ENCODE peak calls at places on chromosomes 1 and 21, in ten cellular contexts. S is retinal pigment epithelial cell, V is mucosa of descending colon, N is heart left ventricle, I is HCT116, G is astrocyte of the cerebellum, Q is cardiac muscle cell, Z is uterus, T is GM06990, C is GM23338. M is an unnamed sample.

GRCh38 chr1:159012495-159012894 is 2.8 kb downstream of the IFI16 start:
- DNase-seq in S (no peak), V (no peak), N (no peak), I (no peak), G (no peak), Q (no peak), Z (no peak), T (peak; percentile 47), C (no peak), M (no peak)

GRCh38 chr1:93979718-93980319 is 70.6 kb upstream of the GCLM start:
- DNase-seq in S (peak; percentile 72), V (no peak), N (no peak), I (no peak), G (no peak), Q (no peak), Z (peak; percentile 62), T (no peak), C (no peak), M (no peak)

GRCh38 chr1:209356909-209357498 is 226.5 kb upstream of the CAMK1G start:
- DNase-seq in S (no peak), V (no peak), N (no peak), I (no peak), G (no peak), Q (no peak), Z (no peak), T (no peak), C (peak; percentile 59), M (no peak)

GRCh38 chr1:209911746-209912145 is 26.3 kb upstream of the SYT14 start:
- DNase-seq in S (no peak), V (no peak), N (no peak), I (no peak), G (no peak), Q (no peak), Z (no peak), T (no peak), C (no peak), M (no peak)

GRCh38 chr1:21956720-21957552 is 19.8 kb upstream of the HSPG2 start:
- DNase-seq in S (peak; percentile 90), V (peak; percentile 81), N (peak; percentile 72), I (no peak), G (no peak), Q (peak; percentile 51), Z (no peak), T (no peak), C (peak; percentile 29), M (peak; percentile 70)

GRCh38 chr1:150235436-150235851 is 468 bp downstream of the ANP32E start:
- DNase-seq in S (no peak), V (no peak), N (no peak), I (no peak), G (no peak), Q (peak; percentile 16), Z (peak; percentile 46), T (no peak), C (no peak), M (no peak)

GRCh38 chr1:206635983-206636354 is 633 bp downstream of the DYRK3 start:
- DNase-seq in S (no peak), V (no peak), N (no peak), I (no peak), G (no peak), Q (no peak), Z (no peak), T (no peak), C (no peak), M (no peak)

GRCh38 chr1:55064071-55064581 is 24.8 kb downstream of the PCSK9 start:
- DNase-seq in S (no peak), V (no peak), N (no peak), I (no peak), G (no peak), Q (no peak), Z (no peak), T (no peak), C (peak; percentile 63), M (peak; percentile 40)

GRCh38 chr1:63458750-63459149 is 64.3 kb downstream of the ITGB3BP start:
- DNase-seq in S (no peak), V (no peak), N (no peak), I (no peak), G (no peak), Q (no peak), Z (no peak), T (no peak), C (no peak), M (no peak)
- TF ChIP-seq CTCF in S (no peak), V (no peak), N (no peak), I (no peak), G (no peak), Q (no peak), Z (no peak), T (no peak), C (no peak), M (no peak)

GRCh38 chr1:61120998-61121397 is 38.6 kb downstream of the NFIA start:
- DNase-seq in S (no peak), V (no peak), N (no peak), I (no peak), G (no peak), Q (no peak), Z (peak; percentile 32), T (no peak), C (no peak), M (no peak)
- H3K4me3 ChIP-seq in S (no peak overlapping the region), V (no peak overlapping the region), N (no peak overlapping the region), I (no peak overlapping the region), G (no peak overlapping the region), Q (no peak overlapping the region), Z (no peak overlapping the region), T (no peak overlapping the region), C (no peak overlapping the region), M (no peak overlapping the region)

DNA sequence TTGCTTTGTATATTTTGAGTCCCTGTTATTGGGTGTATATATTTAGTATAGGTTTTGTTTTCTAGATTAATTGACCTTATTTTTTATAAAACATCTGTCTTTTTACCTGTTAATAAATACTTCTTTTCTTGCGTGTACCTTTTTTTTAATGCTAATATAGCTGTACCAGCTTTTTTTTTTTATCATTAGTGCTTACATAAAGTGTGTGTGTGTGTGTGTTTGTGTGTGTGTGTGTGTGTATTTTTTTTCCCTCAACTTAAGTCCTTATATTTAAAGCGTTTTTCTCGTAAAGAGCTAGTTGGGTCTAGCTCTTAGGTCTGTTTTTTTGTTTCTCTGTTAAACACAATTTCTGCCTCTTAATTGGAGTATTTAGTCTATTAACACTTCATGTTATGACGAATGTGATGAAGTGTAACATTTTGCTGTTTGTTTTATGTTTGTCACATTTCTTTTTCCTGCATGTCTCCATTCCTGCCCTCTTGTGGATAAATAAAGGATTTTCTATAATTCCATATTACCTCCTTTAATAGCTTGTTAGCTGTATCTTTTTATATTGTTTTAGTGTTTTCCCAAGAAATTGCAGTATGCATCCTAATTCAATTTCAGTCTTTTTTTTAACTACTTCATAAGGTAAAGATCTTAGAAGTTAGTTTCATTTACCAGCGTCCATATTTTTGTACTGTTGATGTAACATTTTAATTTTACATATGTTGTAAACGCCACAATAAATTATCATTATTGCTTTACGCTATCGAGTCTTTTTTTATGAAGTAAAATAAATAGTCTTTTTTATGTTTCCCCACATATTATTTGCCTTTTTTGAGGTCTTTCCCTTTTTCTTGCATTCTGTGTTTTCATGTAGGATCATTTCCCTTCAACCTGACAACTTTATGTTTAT is 4.3 kb downstream of the PRMT2 start:
- DNase-seq in S (no peak), V (no peak), N (no peak), I (no peak), G (no peak), Q (no peak), Z (no peak), T (no peak), C (peak; percentile 33), M (no peak)
- TF ChIP-seq CTCF in S (peak; percentile 46), V (no peak), N (peak; percentile 40), I (peak; percentile 36), G (no peak), Q (peak; percentile 41), Z (no peak), T (no peak), C (peak; percentile 48), M (peak; percentile 50)

DNA sequence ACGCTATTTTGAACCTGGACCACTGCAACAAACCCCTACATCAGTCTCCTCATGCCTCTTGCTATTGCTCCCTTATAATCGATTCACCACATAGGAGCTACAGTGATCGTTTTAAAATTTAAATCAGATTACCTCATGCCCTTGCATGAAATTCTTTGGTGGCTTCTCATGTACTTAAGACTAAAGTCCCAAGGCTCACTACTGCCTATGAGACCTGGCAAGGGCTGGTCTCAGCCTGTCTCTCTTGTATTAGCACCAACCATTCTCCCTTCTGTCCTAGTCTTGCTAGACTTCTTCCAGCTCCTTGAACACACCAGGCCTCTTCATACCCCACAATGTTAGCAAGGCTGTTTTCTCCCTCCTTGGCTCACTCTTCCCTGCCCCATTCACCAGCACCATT is 6.5 kb upstream of the GNPAT start:
- DNase-seq in S (no peak), V (no peak), N (no peak), I (no peak), G (no peak), Q (no peak), Z (no peak), T (no peak), C (no peak), M (no peak)
- H3K4me3 ChIP-seq in S (no peak overlapping the region), V (no peak overlapping the region), N (no peak overlapping the region), I (no peak overlapping the region), G (no peak overlapping the region), Q (no peak overlapping the region), Z (no peak overlapping the region), T (no peak overlapping the region), C (no peak overlapping the region), M (no peak overlapping the region)

M was measured in BE2C.